ENCODE peak calls at places on chromosomes 7 and 10, in seven cellular contexts. One of them, this sample, is unnamed.

GRCh38 chr10:15181576-15182156 is 13.2 kb upstream of the NMT2 start:
- DNase-seq in brain microvascular endothelial cell: no peak
- DNase-seq in fibroblast of the aortic adventitia: no peak
- DNase-seq in nucleus accumbens: no peak
- DNase-seq in NCI-H446: no peak
- DNase-seq in SHP77 treated with DMSO at 0.1 percent for 48 hours: no peak
- DNase-seq in CMK: no peak
- DNase-seq in this sample: no peak

GRCh38 chr10:61399386-61399785 is 53.8 kb downstream of the TMEM26 start:
- DNase-seq in brain microvascular endothelial cell: peak
- DNase-seq in fibroblast of the aortic adventitia: peak
- DNase-seq in nucleus accumbens: no peak
- DNase-seq in NCI-H446: peak
- DNase-seq in SHP77 treated with DMSO at 0.1 percent for 48 hours: no peak
- DNase-seq in CMK: no peak
- DNase-seq in this sample: no peak

GRCh38 chr10:69647101-69647500 is 17.1 kb downstream of the FAM241B start:
- DNase-seq in brain microvascular endothelial cell: no peak
- DNase-seq in fibroblast of the aortic adventitia: no peak
- DNase-seq in nucleus accumbens: peak
- DNase-seq in NCI-H446: no peak
- DNase-seq in SHP77 treated with DMSO at 0.1 percent for 48 hours: no peak
- DNase-seq in CMK: no peak
- DNase-seq in this sample: no peak

GRCh38 chr7:27933691-27934565 is 194.0 kb downstream of the TAX1BP1 start:
- DNase-seq in brain microvascular endothelial cell: no peak
- DNase-seq in fibroblast of the aortic adventitia: peak
- DNase-seq in nucleus accumbens: no peak
- DNase-seq in NCI-H446: peak
- DNase-seq in SHP77 treated with DMSO at 0.1 percent for 48 hours: no peak
- DNase-seq in CMK: no peak
- DNase-seq in this sample: no peak

GRCh38 chr10:89894051-89894450 is 192.7 kb downstream of the KIF20B start:
- DNase-seq in brain microvascular endothelial cell: no peak
- DNase-seq in fibroblast of the aortic adventitia: peak
- DNase-seq in nucleus accumbens: no peak
- DNase-seq in NCI-H446: no peak
- DNase-seq in SHP77 treated with DMSO at 0.1 percent for 48 hours: no peak
- DNase-seq in CMK: no peak
- DNase-seq in this sample: no peak

GRCh38 chr10:66394287-66395063 is 531.4 kb upstream of the LRRTM3 start:
- DNase-seq in brain microvascular endothelial cell: no peak
- DNase-seq in fibroblast of the aortic adventitia: no peak
- DNase-seq in nucleus accumbens: no peak
- DNase-seq in NCI-H446: no peak
- DNase-seq in SHP77 treated with DMSO at 0.1 percent for 48 hours: no peak
- DNase-seq in CMK: no peak
- DNase-seq in this sample: no peak

GRCh38 chr10:110151871-110152270 is 55.5 kb upstream of the MXI1 start:
- DNase-seq in brain microvascular endothelial cell: no peak
- DNase-seq in fibroblast of the aortic adventitia: no peak
- DNase-seq in nucleus accumbens: no peak
- DNase-seq in NCI-H446: no peak
- DNase-seq in SHP77 treated with DMSO at 0.1 percent for 48 hours: no peak
- DNase-seq in CMK: no peak
- DNase-seq in this sample: no peak

GRCh38 chr7:1661461-1661860 is 8.6 kb upstream of the ELFN1 start:
- DNase-seq in brain microvascular endothelial cell: no peak
- DNase-seq in fibroblast of the aortic adventitia: peak
- DNase-seq in nucleus accumbens: no peak
- DNase-seq in NCI-H446: no peak
- DNase-seq in SHP77 treated with DMSO at 0.1 percent for 48 hours: no peak
- DNase-seq in CMK: no peak
- DNase-seq in this sample: no peak

GRCh38 chr7:157674715-157675426 is 338.1 kb downstream of the DNAJB6 start:
- DNase-seq in brain microvascular endothelial cell: no peak
- DNase-seq in fibroblast of the aortic adventitia: no peak
- DNase-seq in nucleus accumbens: no peak
- DNase-seq in NCI-H446: no peak
- DNase-seq in SHP77 treated with DMSO at 0.1 percent for 48 hours: no peak
- DNase-seq in CMK: no peak
- DNase-seq in this sample: no peak